ENCODE peak calls at places on chromosomes 13 and 19, in four cellular contexts. R, Z, O and I are unnamed samples.

GRCh38 chr13:48485447-48485846 is 47.4 kb downstream of the RCBTB2 start:
- DNase-seq in Z (no peak), R (no peak), O (no peak), I (no peak)

GRCh38 chr13:20174656-20175405 is 14.0 kb upstream of the GJA3 start:
- DNase-seq in R (peak; percentile 43), Z (peak; percentile 43), O (peak; percentile 26), I (no peak)

GRCh38 chr13:105363747-105364177 is 1171.7 kb downstream of the EFNB2 start:
- DNase-seq in R (no peak), O (no peak), Z (no peak), I (no peak)

GRCh38 chr19:35457173-35457572 is 9.1 kb downstream of the FFAR2 start:
- DNase-seq in Z (no peak), R (peak; percentile 68), O (no peak), I (no peak)

GRCh38 chr13:94176576-94176975 is 302.9 kb downstream of the DCT start:
- DNase-seq in R (no peak), O (no peak), Z (no peak), I (no peak)

GRCh38 chr13:44917589-44918322 is 71.5 kb downstream of the NUFIP1 start:
- DNase-seq in O (peak; percentile 92), Z (peak; percentile 80), R (peak; percentile 98), I (peak; percentile 96)

GRCh38 chr19:16386619-16387240 is 62.1 kb downstream of the KLF2 start:
- DNase-seq in O (peak; percentile 32), Z (peak; percentile 66), R (no peak), I (peak; percentile 57)

GRCh38 chr13:108932206-108932605 is 302.8 kb downstream of the MYO16 start:
- DNase-seq in Z (no peak), R (no peak), O (no peak), I (no peak)

GRCh38 chr19:48975947-48976847 is 11.1 kb downstream of the FTL start:
- DNase-seq in Z (peak; percentile 55), O (no peak), R (no peak), I (peak; percentile 72)

GRCh38 chr13:50644081-50644871 is 199.2 kb downstream of the DLEU7 start:
- DNase-seq in Z (no peak), O (peak; percentile 2), R (no peak), I (no peak)

GRCh38 chr19:30479231-30479630 is 107.0 kb downstream of the ZNF536 start:
- DNase-seq in Z (no peak), O (no peak), R (no peak), I (no peak)

GRCh38 chr13:76004411-76004810 is 368.3 kb downstream of the LMO7 start:
- DNase-seq in R (no peak), O (no peak), Z (no peak), I (no peak)

GRCh38 chr13:28819046-28819747 is 942 bp upstream of the MTUS2 start:
- DNase-seq in Z (peak; percentile 8), O (no peak), R (no peak), I (peak; percentile 16)

GRCh38 chr13:66353664-66354063 is 876.5 kb downstream of the PCDH9 start:
- DNase-seq in Z (no peak), R (no peak), O (no peak), I (no peak)

GRCh38 chr19:40089462-40089861 is 1.3 kb downstream of the ZNF780A start:
- DNase-seq in Z (no peak), O (no peak), R (no peak), I (no peak)

GRCh38 chr13:97346561-97347254 is 87.3 kb upstream of the RAP2A start:
- DNase-seq in Z (no peak), O (no peak), R (no peak), I (no peak)

GRCh38 chr13:37526710-37527446 is 71.7 kb downstream of the POSTN start:
- DNase-seq in Z (no peak), O (no peak), R (no peak), I (no peak)

GRCh38 chr13:30932481-30933333 is at the start of gene TEX26:
- DNase-seq in R (no peak), Z (no peak), O (no peak), I (peak; percentile 83)

GRCh38 chr13:30934803-30935202 is 2.3 kb downstream of the TEX26 start:
- DNase-seq in Z (no peak), O (no peak), R (no peak), I (no peak)

GRCh38 chr13:30936920-30937319 is 4.5 kb downstream of the TEX26 start:
- DNase-seq in Z (no peak), O (no peak), R (no peak), I (no peak)

GRCh38 chr13:30933334-30933681 is 852 bp downstream of the TEX26 start:
- DNase-seq in Z (no peak), R (no peak), O (no peak), I (no peak)

DNA sequence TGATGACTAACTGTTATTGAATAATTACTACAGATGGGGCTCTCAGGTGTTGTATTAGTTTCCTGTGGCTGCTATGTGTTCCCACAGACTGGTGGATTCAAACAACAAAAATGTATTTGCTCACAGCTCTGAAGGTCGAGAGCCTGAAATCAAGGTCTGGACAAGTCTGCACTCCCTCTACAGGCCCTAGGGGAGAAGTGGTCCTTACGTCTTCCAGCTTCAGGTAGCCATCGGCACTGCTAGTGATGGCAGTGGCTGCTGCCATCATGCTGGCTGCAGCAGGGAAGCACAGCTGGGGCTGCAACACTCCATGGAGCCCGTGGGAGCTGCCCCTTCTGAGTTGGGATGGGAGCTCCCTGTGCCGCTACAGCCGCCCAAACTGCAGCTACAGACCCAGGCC is 1.9 kb downstream of the TEX26 start:
- DNase-seq in O (peak; percentile 30), R (no peak), Z (no peak), I (peak; percentile 35)
- TF ChIP-seq CTCF in O (peak; percentile 32), R (no peak), Z (peak; percentile 8), I (peak; percentile 18)

GRCh38 chr13:24984134-24984533 is 111.8 kb upstream of the PABPC3 start:
- DNase-seq in O (no peak), R (no peak), Z (no peak), I (no peak)

GRCh38 chr13:24982333-24982999 is 113.5 kb upstream of the PABPC3 start:
- DNase-seq in R (no peak), Z (no peak), O (no peak), I (no peak)

GRCh38 chr13:24983094-24983493 is 112.8 kb upstream of the PABPC3 start:
- DNase-seq in R (no peak), Z (no peak), O (no peak), I (no peak)

GRCh38 chr13:24985102-24985501 is 110.8 kb upstream of the PABPC3 start:
- DNase-seq in Z (no peak), R (no peak), O (no peak), I (peak; percentile 36)

GRCh38 chr13:24986826-24987225 is 109.1 kb upstream of the PABPC3 start:
- DNase-seq in R (no peak), O (no peak), Z (no peak), I (no peak)
- TF ChIP-seq CREM in R (no peak), O (no peak), Z (no peak), I (no peak)

GRCh38 chr19:14772467-14772866 is 5.9 kb downstream of the ADGRE2 start:
- DNase-seq in Z (no peak), O (no peak), R (no peak), I (no peak)

GRCh38 chr19:14772995-14773394 is 5.4 kb downstream of the ADGRE2 start:
- DNase-seq in Z (no peak), R (no peak), O (no peak), I (no peak)

GRCh38 chr19:14774373-14774772 is 4.0 kb downstream of the ADGRE2 start:
- DNase-seq in O (no peak), Z (no peak), R (no peak), I (no peak)

GRCh38 chr19:14770944-14771839 is 7.2 kb downstream of the ADGRE2 start:
- DNase-seq in O (no peak), Z (no peak), R (no peak), I (no peak)

GRCh38 chr19:14775855-14776254 is 2.5 kb downstream of the ADGRE2 start:
- DNase-seq in O (no peak), Z (peak; percentile 63), R (no peak), I (peak; percentile 36)
- TF ChIP-seq CTCF in O (no peak), Z (peak; percentile 31), R (no peak), I (no peak)

GRCh38 chr19:58328999-58329398 is 2.2 kb downstream of the ZSCAN22 start:
- DNase-seq in Z (peak; percentile 25), O (no peak), R (no peak), I (peak; percentile 77)
- TF ChIP-seq CREM in Z (no peak), O (no peak), R (no peak), I (no peak)

GRCh38 chr19:4906963-4907362 is 2.3 kb upstream of the UHRF1 start:
- DNase-seq in R (no peak), O (no peak), Z (no peak), I (no peak)
- TF ChIP-seq CTCF in R (no peak), O (peak; percentile 46), Z (no peak), I (no peak)

DNA sequence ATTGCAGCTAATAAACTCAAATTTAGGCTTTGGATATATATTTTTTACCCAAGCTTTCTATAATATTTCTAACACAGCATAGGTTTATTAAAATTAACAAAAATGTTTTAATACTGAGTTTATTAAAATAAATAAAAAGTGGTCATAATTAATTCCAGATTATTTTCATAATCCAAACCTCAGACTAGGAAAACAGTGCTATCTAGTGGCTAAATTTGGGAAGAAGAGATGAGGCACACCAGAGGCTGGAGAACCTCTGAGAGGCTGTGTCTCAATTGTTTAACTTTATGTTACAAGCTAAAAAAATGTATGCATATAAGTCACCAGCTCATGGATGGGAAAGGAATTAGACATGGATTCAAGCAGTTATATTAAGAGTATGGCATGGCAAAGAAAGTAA is 392.5 kb downstream of the DIAPH3 start:
- DNase-seq in O (peak; percentile 4), R (no peak), Z (peak; percentile 4), I (no peak)
- TF ChIP-seq CREM in O (no peak), R (no peak), Z (no peak), I (no peak)

GRCh38 chr19:11551603-11552235 is 7.3 kb downstream of the ELOF1 start:
- DNase-seq in R (no peak), Z (peak; percentile 62), O (no peak), I (peak; percentile 73)
- TF ChIP-seq CTCF in R (peak; percentile 44), Z (peak; percentile 77), O (peak; percentile 69), I (peak; percentile 35)